ENCODE peak calls at places on chromosome 10, in eight cellular contexts. E is T1000; N is left cardiac atrium; V is ELF-1; H is neural crest cell; B is cardiac muscle cell; M is suprapubic skin; Q is CD8-positive, alpha-beta T cell. X is an unnamed sample.

GRCh38 chr10:132350946-132351345 is 19.0 kb downstream of the LRRC27 start:
- DNase-seq in E (no peak), N (no peak), V (no peak), H (no peak), B (no peak), M (no peak), Q (no peak), X (peak)

GRCh38 chr10:100996678-100997363 is 2.8 kb upstream of the LZTS2 start:
- DNase-seq in E (no peak), N (no peak), V (peak), H (no peak), B (no peak), M (no peak), Q (no peak), X (peak)

GRCh38 chr10:109665321-109665720 is 258.0 kb downstream of the XPNPEP1 start:
- DNase-seq in E (no peak), N (no peak), V (no peak), H (no peak), B (no peak), M (no peak), Q (no peak), X (no peak)

GRCh38 chr10:70445718-70446485 is 4.4 kb upstream of the NODAL start:
- DNase-seq in E (no peak), N (no peak), V (peak), H (no peak), B (peak), M (no peak), Q (no peak), X (no peak)

GRCh38 chr10:15469066-15469465 is 98.0 kb upstream of the FAM171A1 start:
- DNase-seq in E (no peak), N (no peak), V (no peak), H (no peak), B (no peak), M (no peak), Q (no peak), X (no peak)

GRCh38 chr10:34479520-34480179 is 335.4 kb downstream of the PARD3 start:
- DNase-seq in E (no peak), N (peak), V (no peak), H (no peak), B (no peak), M (no peak), Q (no peak), X (no peak)

GRCh38 chr10:63697956-63698814 is 177.0 kb downstream of the REEP3 start:
- DNase-seq in E (no peak), N (no peak), V (no peak), H (no peak), B (no peak), M (no peak), Q (no peak), X (no peak)

GRCh38 chr10:5047912-5048628 is 44.4 kb upstream of the AKR1C2 start:
- DNase-seq in E (no peak), N (no peak), V (no peak), H (no peak), B (peak), M (no peak), Q (no peak), X (no peak)

GRCh38 chr10:57925045-57925444 is 342.6 kb downstream of the IPMK start:
- DNase-seq in E (no peak), N (no peak), V (no peak), H (no peak), B (no peak), M (no peak), Q (no peak), X (no peak)

GRCh38 chr10:61744469-61744868 is 81.7 kb downstream of the CABCOCO1 start:
- DNase-seq in E (no peak), N (no peak), V (no peak), H (no peak), B (no peak), M (no peak), Q (no peak), X (no peak)

GRCh38 chr10:66294538-66294937 is 631.3 kb upstream of the LRRTM3 start:
- DNase-seq in E (no peak), N (no peak), V (no peak), H (no peak), B (no peak), M (no peak), Q (no peak), X (no peak)

GRCh38 chr10:46296629-46297275 is 10.0 kb downstream of the ANTXRL start:
- DNase-seq in E (no peak), N (no peak), V (no peak), H (no peak), B (no peak), M (no peak), Q (no peak), X (peak)

GRCh38 chr10:131568866-131569265 is 257.3 kb upstream of the TCERG1L start:
- DNase-seq in E (no peak), N (no peak), V (no peak), H (no peak), B (no peak), M (no peak), Q (no peak), X (no peak)

GRCh38 chr10:103763374-103764202 is 91.8 kb downstream of the SH3PXD2A start:
- DNase-seq in E (no peak), N (no peak), V (peak), H (no peak), B (no peak), M (no peak), Q (no peak), X (no peak)

GRCh38 chr10:79129361-79129997 is 60.7 kb downstream of the ZMIZ1 start:
- DNase-seq in E (no peak), N (peak), V (peak), H (peak), B (peak), M (no peak), Q (no peak), X (no peak)

GRCh38 chr10:73225518-73225917 is 21.5 kb downstream of the DNAJC9 start:
- DNase-seq in E (no peak), N (no peak), V (no peak), H (no peak), B (no peak), M (no peak), Q (no peak), X (no peak)

GRCh38 chr10:79262959-79263746 is 84.1 kb upstream of the PPIF start:
- DNase-seq in E (no peak), N (no peak), V (no peak), H (no peak), B (no peak), M (no peak), Q (no peak), X (no peak)

GRCh38 chr10:30594077-30594476 is 35.5 kb downstream of the LYZL2 start:
- DNase-seq in E (no peak), N (no peak), V (no peak), H (no peak), B (no peak), M (no peak), Q (no peak), X (no peak)

GRCh38 chr10:124300224-124300623 is 118.5 kb downstream of the OAT start:
- DNase-seq in E (no peak), N (no peak), V (no peak), H (no peak), B (no peak), M (no peak), Q (no peak), X (peak)

GRCh38 chr10:48536916-48537890 is 67.7 kb downstream of the ARHGAP22 start:
- DNase-seq in E (no peak), N (no peak), V (peak), H (no peak), B (no peak), M (no peak), Q (no peak), X (no peak)

GRCh38 chr10:95406651-95407280 is 116.0 kb upstream of the PDLIM1 start:
- DNase-seq in E (no peak), N (peak), V (no peak), H (no peak), B (peak), M (peak), Q (no peak), X (peak)

GRCh38 chr10:104323721-104324686 is 14.3 kb downstream of the ITPRIP start:
- DNase-seq in E (no peak), N (no peak), V (no peak), H (no peak), B (no peak), M (peak), Q (no peak), X (peak)

GRCh38 chr10:132331259-132331955 is 586 bp upstream of the LRRC27 start:
- DNase-seq in E (no peak), N (no peak), V (peak), H (no peak), B (no peak), M (peak), Q (no peak), X (no peak)

GRCh38 chr10:128629111-128630096 is 503.2 kb upstream of the MKI67 start:
- DNase-seq in E (no peak), N (no peak), V (peak), H (no peak), B (peak), M (no peak), Q (no peak), X (peak)

GRCh38 chr10:20668985-20669384 is 228.1 kb downstream of the NEBL start:
- DNase-seq in E (no peak), N (no peak), V (no peak), H (no peak), B (no peak), M (no peak), Q (no peak), X (no peak)

GRCh38 chr10:123862421-123863188 is 29.0 kb downstream of the CPXM2 start:
- DNase-seq in E (no peak), N (no peak), V (peak), H (no peak), B (no peak), M (no peak), Q (no peak), X (no peak)

GRCh38 chr10:131872837-131873375 is 27.9 kb upstream of the PPP2R2D start:
- DNase-seq in E (no peak), N (no peak), V (peak), H (no peak), B (no peak), M (no peak), Q (no peak), X (peak)

GRCh38 chr10:115417585-115418265 is 324.6 kb downstream of the ATRNL1 start:
- DNase-seq in E (no peak), N (no peak), V (peak), H (peak), B (peak), M (no peak), Q (no peak), X (no peak)

GRCh38 chr10:17238445-17239275 is 10.6 kb downstream of the VIM start:
- DNase-seq in E (no peak), N (no peak), V (no peak), H (no peak), B (peak), M (peak), Q (no peak), X (no peak)

GRCh38 chr10:80133221-80133620 is 691 bp downstream of the PLAC9 start:
- DNase-seq in E (no peak), N (peak), V (no peak), H (no peak), B (peak), M (peak), Q (no peak), X (no peak)

GRCh38 chr10:114806572-114807391 is 14.8 kb upstream of the FHIP2A start:
- DNase-seq in E (no peak), N (no peak), V (no peak), H (no peak), B (peak), M (no peak), Q (no peak), X (no peak)

GRCh38 chr10:125238682-125239081 is 78.3 kb upstream of the CTBP2 start:
- DNase-seq in E (no peak), N (no peak), V (no peak), H (no peak), B (no peak), M (no peak), Q (no peak), X (no peak)

GRCh38 chr10:29389935-29390334 is 101.1 kb downstream of the LYZL1 start:
- DNase-seq in E (no peak), N (no peak), V (no peak), H (no peak), B (no peak), M (no peak), Q (no peak), X (no peak)

GRCh38 chr10:22002531-22003110 is 909 bp downstream of the DNAJC1 start:
- DNase-seq in E (no peak), N (no peak), V (peak), H (no peak), B (peak), M (no peak), Q (peak), X (no peak)

GRCh38 chr10:88456730-88457129 is 126.4 kb downstream of the RNLS start:
- DNase-seq in E (no peak), N (no peak), V (no peak), H (no peak), B (peak), M (no peak), Q (no peak), X (no peak)

GRCh38 chr10:129695671-129696070 is 228.6 kb downstream of the MGMT start:
- DNase-seq in E (no peak), N (no peak), V (no peak), H (no peak), B (no peak), M (no peak), Q (no peak), X (no peak)

GRCh38 chr10:65891073-65891981 is 1034.5 kb upstream of the LRRTM3 start:
- DNase-seq in E (no peak), N (no peak), V (no peak), H (no peak), B (no peak), M (no peak), Q (no peak), X (no peak)

GRCh38 chr10:114706458-114707055 is 48.5 kb upstream of the ABLIM1 start:
- DNase-seq in E (no peak), N (no peak), V (no peak), H (no peak), B (no peak), M (no peak), Q (no peak), X (no peak)

X was measured in upper lobe of right lung.